ENCODE peak calls at places on chromosomes 1 and 21, in ten cellular contexts. X, K, G, Q, V, E, N, A, Y and P are unnamed samples.

GRCh38 chr1:87117761-87118160 is 203.3 kb downstream of the HS2ST1 start:
- DNase-seq in X (peak; percentile 65), K (no peak), G (no peak), Q (no peak), V (peak; percentile 27), E (no peak), N (no peak), A (no peak), Y (no peak), P (no peak)

GRCh38 chr1:158045639-158046038 is 52.2 kb downstream of the KIRREL1 start:
- DNase-seq in X (peak; percentile 76), K (no peak), G (peak; percentile 72), Q (no peak), V (peak; percentile 75), E (no peak), N (no peak), A (no peak), Y (no peak), P (no peak)

GRCh38 chr1:214076004-214076320 is 88.2 kb downstream of the PROX1 start:
- DNase-seq in X (no peak), K (no peak), G (no peak), Q (no peak), V (no peak), E (no peak), N (no peak), A (no peak), Y (no peak), P (no peak)

GRCh38 chr1:213618094-213618493 is 369.7 kb upstream of the PROX1 start:
- DNase-seq in X (no peak), K (no peak), G (no peak), Q (no peak), V (no peak), E (no peak), N (no peak), A (no peak), Y (no peak), P (no peak)

GRCh38 chr1:238944028-238944427 is 442.3 kb upstream of the CHRM3 start:
- DNase-seq in X (no peak), K (no peak), G (no peak), Q (no peak), V (no peak), E (no peak), N (no peak), A (no peak), Y (no peak), P (no peak)

GRCh38 chr1:208272311-208272710 is 28.1 kb upstream of the PLXNA2 start:
- DNase-seq in X (no peak), K (no peak), G (no peak), Q (no peak), V (no peak), E (no peak), N (no peak), A (no peak), Y (no peak), P (no peak)

GRCh38 chr1:86825294-86825693 is 88.6 kb downstream of the SELENOF start:
- DNase-seq in X (peak; percentile 62), K (no peak), G (no peak), Q (no peak), V (peak; percentile 54), E (no peak), N (no peak), A (no peak), Y (no peak), P (no peak)

GRCh38 chr1:64505944-64506658 is 36.2 kb downstream of the CACHD1 start:
- DNase-seq in X (no peak), K (no peak), G (no peak), Q (peak; percentile 47), V (no peak), E (no peak), N (peak; percentile 69), A (no peak), Y (peak; percentile 46), P (peak; percentile 43)

GRCh38 chr1:227780101-227781044 is 35.1 kb upstream of the PRSS38 start:
- DNase-seq in X (no peak), K (no peak), G (no peak), Q (no peak), V (no peak), E (no peak), N (peak; percentile 58), A (peak; percentile 13), Y (no peak), P (no peak)

GRCh38 chr21:43658094-43658725 is 1.1 kb downstream of the HSF2BP start:
- DNase-seq in X (no peak), K (no peak), G (no peak), Q (no peak), V (no peak), E (no peak), N (no peak), A (no peak), Y (no peak), P (no peak)

GRCh38 chr1:63157085-63157484 is 165.3 kb upstream of the FOXD3 start:
- DNase-seq in X (no peak), K (no peak), G (no peak), Q (no peak), V (no peak), E (no peak), N (no peak), A (no peak), Y (no peak), P (no peak)

GRCh38 chr1:234486858-234487830 is 8.2 kb upstream of the TARBP1 start:
- DNase-seq in X (peak; percentile 93), K (no peak), G (no peak), Q (no peak), V (peak; percentile 83), E (no peak), N (no peak), A (no peak), Y (peak; percentile 60), P (no peak)
- TF ChIP-seq CTCF in X (peak; percentile 83), K (peak; percentile 83), G (peak; percentile 78), Q (peak; percentile 48), V (peak; percentile 85), E (peak; percentile 50), N (peak; percentile 47), A (no peak), Y (peak; percentile 79), P (peak; percentile 84)

GRCh38 chr1:24934300-24935195 is 4.5 kb upstream of the RUNX3 start:
- DNase-seq in X (no peak), K (no peak), G (no peak), Q (no peak), V (no peak), E (no peak), N (no peak), A (no peak), Y (no peak), P (no peak)
- TF ChIP-seq CTCF in X (no peak), K (no peak), G (no peak), Q (no peak), V (no peak), E (no peak), N (no peak), A (no peak), Y (no peak), P (no peak)

GRCh38 chr1:147515046-147515869 is 26.0 kb upstream of the BCL9 start:
- DNase-seq in X (peak; percentile 77), K (no peak), G (peak; percentile 80), Q (peak; percentile 48), V (peak; percentile 13), E (no peak), N (no peak), A (no peak), Y (peak; percentile 64), P (no peak)
- TF ChIP-seq CTCF in X (peak; percentile 23), K (peak; percentile 52), G (peak; percentile 62), Q (no peak), V (no peak), E (peak; percentile 45), N (no peak), A (no peak), Y (no peak), P (peak; percentile 30)

GRCh38 chr1:235599536-235599935 is 50.0 kb downstream of the GNG4 start:
- DNase-seq in X (no peak), K (no peak), G (no peak), Q (no peak), V (no peak), E (no peak), N (no peak), A (no peak), Y (no peak), P (no peak)

GRCh38 chr1:235597867-235598553 is 51.6 kb downstream of the GNG4 start:
- DNase-seq in X (peak; percentile 71), K (no peak), G (no peak), Q (no peak), V (peak; percentile 55), E (no peak), N (peak; percentile 6), A (no peak), Y (peak; percentile 32), P (peak; percentile 51)

GRCh38 chr1:235601087-235601486 is 48.5 kb downstream of the GNG4 start:
- DNase-seq in X (peak; percentile 43), K (no peak), G (no peak), Q (no peak), V (no peak), E (no peak), N (peak; percentile 20), A (no peak), Y (no peak), P (peak; percentile 34)
- TF ChIP-seq CTCF in X (peak; percentile 74), K (peak; percentile 33), G (peak; percentile 58), Q (no peak), V (peak; percentile 34), E (peak; percentile 55), N (peak; percentile 22), A (no peak), Y (peak; percentile 55), P (peak; percentile 60)

GRCh38 chr1:77687519-77687906 is 5.1 kb upstream of the ZZZ3 start:
- DNase-seq in X (peak; percentile 72), K (peak; percentile 23), G (no peak), Q (no peak), V (peak; percentile 23), E (peak; percentile 42), N (peak; percentile 79), A (no peak), Y (no peak), P (no peak)
- TF ChIP-seq CTCF in X (peak; percentile 62), K (peak; percentile 24), G (peak; percentile 39), Q (no peak), V (peak; percentile 23), E (peak; percentile 44), N (peak; percentile 11), A (no peak), Y (no peak), P (peak; percentile 46)

GRCh38 chr1:23610677-23611076 is 51.4 kb upstream of the ID3 start:
- DNase-seq in X (no peak), K (no peak), G (no peak), Q (no peak), V (no peak), E (no peak), N (no peak), A (no peak), Y (no peak), P (no peak)
- TF ChIP-seq CTCF in X (no peak), K (no peak), G (no peak), Q (no peak), V (no peak), E (no peak), N (no peak), A (no peak), Y (no peak), P (no peak)